ENCODE peak calls at places on chromosomes 12 and 14, in six cellular contexts. E is hippocampal formation, L is T1000, A is foreskin fibroblast, C is NCI-H1417, U is dorsolateral prefrontal cortex. T is an unnamed sample.
A peak's percentile ranks its signal among the peaks of the same experiment; 100 is the strongest.

GRCh38 chr12:82099216-82099615 is 259.0 kb downstream of the CCDC59 start:
- DNase-seq in A (no peak), L (no peak), U (no peak), C (no peak), E (no peak), T (no peak)

GRCh38 chr14:101071493-101071891 is 168.0 kb upstream of the RTL1 start:
- DNase-seq in E (no peak), U (peak; percentile 69), C (no peak), L (no peak), A (no peak), T (no peak)

GRCh38 chr12:51753980-51754675 is 94.4 kb downstream of the FIGNL2 start:
- DNase-seq in U (no peak), L (no peak), C (no peak), E (no peak), A (no peak), T (no peak)

GRCh38 chr14:95291859-95292542 is 27.7 kb downstream of the CLMN start:
- DNase-seq in A (peak; percentile 59), L (no peak), U (no peak), C (peak; percentile 49), E (peak; percentile 43), T (peak; percentile 57)

GRCh38 chr12:49794811-49795653 is 33.2 kb downstream of the NCKAP5L start:
- DNase-seq in E (no peak), U (no peak), C (no peak), A (no peak), L (no peak), T (no peak)

GRCh38 chr12:2239376-2240010 is 186.7 kb downstream of the CACNA1C start:
- DNase-seq in A (no peak), U (peak; percentile 92), L (no peak), C (no peak), E (no peak), T (no peak)

GRCh38 chr12:100268835-100269564 is 2.0 kb downstream of the SCYL2 start:
- DNase-seq in A (peak; percentile 23), U (no peak), C (no peak), E (no peak), L (no peak), T (peak; percentile 21)

GRCh38 chr14:68111733-68112270 is 292.2 kb downstream of the RAD51B start:
- DNase-seq in A (no peak), E (no peak), U (no peak), L (no peak), C (peak; percentile 59), T (no peak)

GRCh38 chr12:117100251-117100650 is 1.0 kb upstream of the TESC start:
- DNase-seq in U (no peak), E (no peak), C (no peak), A (peak; percentile 42), L (no peak), T (peak; percentile 50)

GRCh38 chr12:46261658-46262057 is 7.2 kb downstream of the SLC38A1 start:
- DNase-seq in A (no peak), U (no peak), C (no peak), E (no peak), L (no peak), T (no peak)

GRCh38 chr14:91924871-91925726 is 22.4 kb downstream of the FBLN5 start:
- DNase-seq in A (peak; percentile 41), E (no peak), U (no peak), L (no peak), C (no peak), T (no peak)

GRCh38 chr12:78562358-78563205 is 302.0 kb upstream of the SYT1 start:
- DNase-seq in A (peak; percentile 36), C (peak; percentile 36), U (peak; percentile 25), E (no peak), L (no peak), T (peak; percentile 63)